ENCODE peak calls at places on chromosomes 7 and 10, in four cellular contexts. One of them, this sample, is unnamed.

GRCh38 chr7:117179701-117180100 is 143.2 kb downstream of the WNT2 start:
- DNase-seq in heart left ventricle: no peak
- DNase-seq in KG1: no peak
- DNase-seq in B cell: no peak
- DNase-seq in this sample: no peak

GRCh38 chr10:111983970-111984525 is 199.5 kb downstream of the GPAM start:
- DNase-seq in heart left ventricle: no peak
- DNase-seq in KG1: no peak
- DNase-seq in B cell: no peak
- DNase-seq in this sample: no peak

GRCh38 chr7:99737726-99738125 is 2.7 kb upstream of the CYP3A7 start:
- DNase-seq in heart left ventricle: no peak
- DNase-seq in KG1: no peak
- DNase-seq in B cell: no peak
- DNase-seq in this sample: no peak

GRCh38 chr10:17622061-17622460 is 4.9 kb upstream of the HACD1 start:
- DNase-seq in heart left ventricle: no peak
- DNase-seq in KG1: no peak
- DNase-seq in B cell: no peak
- DNase-seq in this sample: no peak

GRCh38 chr7:47580175-47580701 is 1.7 kb downstream of the TNS3 start:
- DNase-seq in heart left ventricle: no peak
- DNase-seq in KG1: no peak
- DNase-seq in B cell: no peak
- DNase-seq in this sample: no peak

GRCh38 chr10:70532554-70533188 is 54.1 kb downstream of the PALD1 start:
- DNase-seq in heart left ventricle: no peak
- DNase-seq in KG1: no peak
- DNase-seq in B cell: no peak
- DNase-seq in this sample: no peak

GRCh38 chr10:129764901-129765663 is 199.0 kb downstream of the EBF3 start:
- DNase-seq in heart left ventricle: peak; percentile 12
- DNase-seq in KG1: no peak
- DNase-seq in B cell: no peak
- DNase-seq in this sample: no peak

GRCh38 chr10:131946321-131946751 is 35.4 kb downstream of the BNIP3 start:
- DNase-seq in heart left ventricle: no peak
- DNase-seq in KG1: no peak
- DNase-seq in B cell: no peak
- DNase-seq in this sample: no peak

GRCh38 chr7:151539055-151539714 is 19.5 kb upstream of the RHEB start:
- DNase-seq in heart left ventricle: no peak
- DNase-seq in KG1: no peak
- DNase-seq in B cell: no peak
- DNase-seq in this sample: peak; percentile 44

GRCh38 chr7:5296015-5296621 is 13.4 kb downstream of the SLC29A4 start:
- DNase-seq in heart left ventricle: no peak
- DNase-seq in KG1: no peak
- DNase-seq in B cell: no peak
- DNase-seq in this sample: no peak

GRCh38 chr7:184768-185264 is 7.6 kb upstream of the FAM20C start:
- DNase-seq in heart left ventricle: no peak
- DNase-seq in KG1: no peak
- DNase-seq in B cell: no peak
- DNase-seq in this sample: no peak

GRCh38 chr7:129052441-129052840 is 2.5 kb downstream of the TNPO3 start:
- DNase-seq in heart left ventricle: no peak
- DNase-seq in KG1: no peak
- DNase-seq in B cell: no peak
- DNase-seq in this sample: no peak

GRCh38 chr7:24715661-24716479 is 41.4 kb downstream of the GSDME start:
- DNase-seq in heart left ventricle: no peak
- DNase-seq in KG1: no peak
- DNase-seq in B cell: peak; percentile 53
- DNase-seq in this sample: peak; percentile 74

GRCh38 chr7:86937499-86937898 is 122.0 kb downstream of the ELAPOR2 start:
- DNase-seq in heart left ventricle: no peak
- DNase-seq in KG1: no peak
- DNase-seq in B cell: no peak
- DNase-seq in this sample: no peak

GRCh38 chr7:25849361-25850184 is 302.4 kb upstream of the NFE2L3 start:
- DNase-seq in heart left ventricle: peak; percentile 61
- DNase-seq in KG1: no peak
- DNase-seq in B cell: no peak
- DNase-seq in this sample: no peak

GRCh38 chr10:114908896-114909295 is 29.1 kb upstream of the TRUB1 start:
- DNase-seq in heart left ventricle: no peak
- DNase-seq in KG1: no peak
- DNase-seq in B cell: no peak
- DNase-seq in this sample: no peak

GRCh38 chr7:139648941-139649425 is 125.5 kb downstream of the CLEC2L start:
- DNase-seq in heart left ventricle: peak; percentile 39
- DNase-seq in KG1: no peak
- DNase-seq in B cell: peak; percentile 44
- DNase-seq in this sample: peak; percentile 73

GRCh38 chr10:59332581-59332980 is 29.8 kb downstream of the FAM13C start:
- DNase-seq in heart left ventricle: no peak
- DNase-seq in KG1: no peak
- DNase-seq in B cell: no peak
- DNase-seq in this sample: no peak

GRCh38 chr10:116080553-116080952 is 192.5 kb downstream of the GFRA1 start:
- DNase-seq in heart left ventricle: no peak
- DNase-seq in KG1: no peak
- DNase-seq in B cell: no peak
- DNase-seq in this sample: no peak